ENCODE peak calls at places on chromosomes 13 and 19, in six cellular contexts. One of them, this sample, is unnamed.

GRCh38 chr19:3818918-3819317 is 32.7 kb upstream of the MATK start:
- DNase-seq in neuronal stem cell: no peak
- DNase-seq in H9: no peak
- DNase-seq in IMR-90: no peak
- DNase-seq in mesendoderm: no peak
- DNase-seq in trophoblast cell: no peak
- DNase-seq in this sample: no peak

GRCh38 chr19:35990771-35991730 is 3.9 kb upstream of the SDHAF1 start:
- DNase-seq in neuronal stem cell: no peak
- DNase-seq in H9: no peak
- DNase-seq in IMR-90: no peak
- DNase-seq in mesendoderm: no peak
- DNase-seq in trophoblast cell: no peak
- DNase-seq in this sample: no peak

GRCh38 chr13:84192125-84192524 is 309.9 kb upstream of the SLITRK1 start:
- DNase-seq in neuronal stem cell: no peak
- DNase-seq in H9: no peak
- DNase-seq in IMR-90: peak
- DNase-seq in mesendoderm: peak
- DNase-seq in trophoblast cell: peak
- DNase-seq in this sample: peak

GRCh38 chr13:99572131-99572530 is 70.9 kb downstream of the TM9SF2 start:
- DNase-seq in neuronal stem cell: no peak
- DNase-seq in H9: no peak
- DNase-seq in IMR-90: peak
- DNase-seq in mesendoderm: no peak
- DNase-seq in trophoblast cell: peak
- DNase-seq in this sample: no peak

GRCh38 chr19:29672933-29673336 is 7.7 kb downstream of the PLEKHF1 start:
- DNase-seq in neuronal stem cell: no peak
- DNase-seq in H9: no peak
- DNase-seq in IMR-90: no peak
- DNase-seq in mesendoderm: no peak
- DNase-seq in trophoblast cell: no peak
- DNase-seq in this sample: no peak

GRCh38 chr19:50492303-50493052 is 15.8 kb upstream of the GARIN5A start:
- DNase-seq in neuronal stem cell: no peak
- DNase-seq in H9: peak
- DNase-seq in IMR-90: no peak
- DNase-seq in mesendoderm: peak
- DNase-seq in trophoblast cell: no peak
- DNase-seq in this sample: peak

GRCh38 chr19:35753634-35754364 is 3.0 kb downstream of the HSPB6 start:
- DNase-seq in neuronal stem cell: no peak
- DNase-seq in H9: no peak
- DNase-seq in IMR-90: no peak
- DNase-seq in mesendoderm: no peak
- DNase-seq in trophoblast cell: no peak
- DNase-seq in this sample: no peak

GRCh38 chr19:44303976-44304568 is 753 bp downstream of the ZNF235 start:
- DNase-seq in neuronal stem cell: peak
- DNase-seq in H9: no peak
- DNase-seq in IMR-90: peak
- DNase-seq in mesendoderm: peak
- DNase-seq in trophoblast cell: no peak
- DNase-seq in this sample: peak

GRCh38 chr19:3119071-3119781 is 16.6 kb upstream of the GNA15 start:
- DNase-seq in neuronal stem cell: no peak
- DNase-seq in H9: no peak
- DNase-seq in IMR-90: no peak
- DNase-seq in mesendoderm: no peak
- DNase-seq in trophoblast cell: no peak
- DNase-seq in this sample: no peak

GRCh38 chr13:96473463-96474157 is 383.7 kb downstream of the HS6ST3 start:
- DNase-seq in neuronal stem cell: peak
- DNase-seq in H9: no peak
- DNase-seq in IMR-90: no peak
- DNase-seq in mesendoderm: peak
- DNase-seq in trophoblast cell: no peak
- DNase-seq in this sample: no peak

GRCh38 chr19:34687348-34687747 is 9.9 kb downstream of the ZNF302 start:
- DNase-seq in neuronal stem cell: no peak
- DNase-seq in H9: no peak
- DNase-seq in IMR-90: no peak
- DNase-seq in mesendoderm: no peak
- DNase-seq in trophoblast cell: no peak
- DNase-seq in this sample: no peak

GRCh38 chr19:18156841-18157464 is 4.0 kb downstream of the PIK3R2 start:
- DNase-seq in neuronal stem cell: no peak
- DNase-seq in H9: no peak
- DNase-seq in IMR-90: peak
- DNase-seq in mesendoderm: no peak
- DNase-seq in trophoblast cell: no peak
- DNase-seq in this sample: peak

GRCh38 chr13:59477011-59477410 is 686.7 kb downstream of the DIAPH3 start:
- DNase-seq in neuronal stem cell: no peak
- DNase-seq in H9: no peak
- DNase-seq in IMR-90: no peak
- DNase-seq in mesendoderm: no peak
- DNase-seq in trophoblast cell: no peak
- DNase-seq in this sample: no peak

GRCh38 chr13:30698023-30698422 is 37.3 kb upstream of the ALOX5AP start:
- DNase-seq in neuronal stem cell: no peak
- DNase-seq in H9: no peak
- DNase-seq in IMR-90: peak
- DNase-seq in mesendoderm: no peak
- DNase-seq in trophoblast cell: no peak
- DNase-seq in this sample: no peak

GRCh38 chr13:59111711-59112110 is 1052.0 kb downstream of the DIAPH3 start:
- DNase-seq in neuronal stem cell: no peak
- DNase-seq in H9: no peak
- DNase-seq in IMR-90: peak
- DNase-seq in mesendoderm: no peak
- DNase-seq in trophoblast cell: no peak
- DNase-seq in this sample: peak

GRCh38 chr19:58059003-58059671 is at the start of gene ZNF135:
- DNase-seq in neuronal stem cell: peak
- DNase-seq in H9: peak
- DNase-seq in IMR-90: peak
- DNase-seq in mesendoderm: peak
- DNase-seq in trophoblast cell: no peak
- DNase-seq in this sample: peak

GRCh38 chr13:107808388-107808787 is 406.9 kb downstream of the LIG4 start:
- DNase-seq in neuronal stem cell: no peak
- DNase-seq in H9: no peak
- DNase-seq in IMR-90: peak
- DNase-seq in mesendoderm: no peak
- DNase-seq in trophoblast cell: no peak
- DNase-seq in this sample: peak

GRCh38 chr19:3503036-3503572 is 2.6 kb upstream of the DOHH start:
- DNase-seq in neuronal stem cell: no peak
- DNase-seq in H9: no peak
- DNase-seq in IMR-90: peak
- DNase-seq in mesendoderm: no peak
- DNase-seq in trophoblast cell: no peak
- DNase-seq in this sample: peak

GRCh38 chr19:3366761-3367571 is 583 bp downstream of the NFIC start:
- DNase-seq in neuronal stem cell: no peak
- DNase-seq in H9: no peak
- DNase-seq in IMR-90: no peak
- DNase-seq in mesendoderm: peak
- DNase-seq in trophoblast cell: no peak
- DNase-seq in this sample: peak

GRCh38 chr13:44078806-44079378 is 199.2 kb downstream of the LACC1 start:
- DNase-seq in neuronal stem cell: no peak
- DNase-seq in H9: no peak
- DNase-seq in IMR-90: no peak
- DNase-seq in mesendoderm: peak
- DNase-seq in trophoblast cell: no peak
- DNase-seq in this sample: no peak

DNA sequence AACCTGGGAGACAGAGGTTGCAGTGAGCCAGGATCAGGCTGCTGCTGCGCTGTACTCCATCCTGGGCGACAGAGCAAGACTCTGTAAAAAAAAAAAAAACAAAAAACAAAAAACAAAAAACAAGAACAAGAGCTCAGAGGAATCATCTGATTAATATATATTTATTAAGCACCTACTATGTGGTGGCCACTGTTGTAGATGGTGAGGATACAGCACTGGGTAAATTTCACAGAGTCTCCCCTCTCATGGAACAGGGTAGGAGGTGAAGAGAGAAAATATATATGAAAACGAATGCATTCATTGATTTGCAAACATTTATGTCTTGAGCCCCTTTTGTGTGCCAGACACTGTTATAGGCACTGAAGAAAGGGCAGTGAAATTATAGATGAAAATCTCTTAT is 5.9 kb upstream of the SERTAD1 start:
- DNase-seq in neuronal stem cell: no peak
- DNase-seq in H9: no peak
- DNase-seq in IMR-90: no peak
- DNase-seq in mesendoderm: no peak
- DNase-seq in trophoblast cell: no peak
- DNase-seq in this sample: no peak
- H2AK5ac ChIP-seq in neuronal stem cell: no peak
- H2AK5ac ChIP-seq in H9: no peak
- H2AK5ac ChIP-seq in IMR-90: no peak
- H2AK5ac ChIP-seq in mesendoderm: no peak
- H2AK5ac ChIP-seq in trophoblast cell: no peak
- H2AK5ac ChIP-seq in this sample: peak

GRCh38 chr13:106473174-106473573 is 62.3 kb downstream of the EFNB2 start:
- DNase-seq in neuronal stem cell: no peak
- DNase-seq in H9: no peak
- DNase-seq in IMR-90: no peak
- DNase-seq in mesendoderm: peak
- DNase-seq in trophoblast cell: peak
- DNase-seq in this sample: no peak
- H2AK5ac ChIP-seq in neuronal stem cell: no peak
- H2AK5ac ChIP-seq in H9: no peak
- H2AK5ac ChIP-seq in IMR-90: peak
- H2AK5ac ChIP-seq in mesendoderm: no peak
- H2AK5ac ChIP-seq in trophoblast cell: peak
- H2AK5ac ChIP-seq in this sample: no peak

GRCh38 chr19:42366676-42367075 is 23.4 kb downstream of the CNFN start:
- DNase-seq in neuronal stem cell: no peak
- DNase-seq in H9: no peak
- DNase-seq in IMR-90: no peak
- DNase-seq in mesendoderm: no peak
- DNase-seq in trophoblast cell: no peak
- DNase-seq in this sample: no peak
- H2AK5ac ChIP-seq in neuronal stem cell: no peak
- H2AK5ac ChIP-seq in H9: no peak
- H2AK5ac ChIP-seq in IMR-90: no peak
- H2AK5ac ChIP-seq in mesendoderm: no peak
- H2AK5ac ChIP-seq in trophoblast cell: no peak
- H2AK5ac ChIP-seq in this sample: no peak

GRCh38 chr19:14054099-14054498 is 7.8 kb downstream of the PALM3 start:
- DNase-seq in neuronal stem cell: no peak
- DNase-seq in H9: no peak
- DNase-seq in IMR-90: no peak
- DNase-seq in mesendoderm: no peak
- DNase-seq in trophoblast cell: no peak
- DNase-seq in this sample: no peak

GRCh38 chr19:14054721-14055120 is 7.2 kb downstream of the PALM3 start:
- DNase-seq in neuronal stem cell: no peak
- DNase-seq in H9: no peak
- DNase-seq in IMR-90: no peak
- DNase-seq in mesendoderm: no peak
- DNase-seq in trophoblast cell: no peak
- DNase-seq in this sample: no peak

GRCh38 chr19:14055396-14055795 is 6.5 kb downstream of the PALM3 start:
- DNase-seq in neuronal stem cell: no peak
- DNase-seq in H9: no peak
- DNase-seq in IMR-90: no peak
- DNase-seq in mesendoderm: no peak
- DNase-seq in trophoblast cell: no peak
- DNase-seq in this sample: no peak

GRCh38 chr19:14056741-14057356 is 5.0 kb downstream of the PALM3 start:
- DNase-seq in neuronal stem cell: no peak
- DNase-seq in H9: peak
- DNase-seq in IMR-90: no peak
- DNase-seq in mesendoderm: peak
- DNase-seq in trophoblast cell: no peak
- DNase-seq in this sample: no peak

GRCh38 chr19:14056069-14056666 is 5.7 kb downstream of the PALM3 start:
- DNase-seq in neuronal stem cell: no peak
- DNase-seq in H9: no peak
- DNase-seq in IMR-90: no peak
- DNase-seq in mesendoderm: no peak
- DNase-seq in trophoblast cell: no peak
- DNase-seq in this sample: no peak
- H2AK5ac ChIP-seq in neuronal stem cell: peak
- H2AK5ac ChIP-seq in H9: no peak
- H2AK5ac ChIP-seq in IMR-90: no peak
- H2AK5ac ChIP-seq in mesendoderm: no peak
- H2AK5ac ChIP-seq in trophoblast cell: no peak
- H2AK5ac ChIP-seq in this sample: no peak

DNA sequence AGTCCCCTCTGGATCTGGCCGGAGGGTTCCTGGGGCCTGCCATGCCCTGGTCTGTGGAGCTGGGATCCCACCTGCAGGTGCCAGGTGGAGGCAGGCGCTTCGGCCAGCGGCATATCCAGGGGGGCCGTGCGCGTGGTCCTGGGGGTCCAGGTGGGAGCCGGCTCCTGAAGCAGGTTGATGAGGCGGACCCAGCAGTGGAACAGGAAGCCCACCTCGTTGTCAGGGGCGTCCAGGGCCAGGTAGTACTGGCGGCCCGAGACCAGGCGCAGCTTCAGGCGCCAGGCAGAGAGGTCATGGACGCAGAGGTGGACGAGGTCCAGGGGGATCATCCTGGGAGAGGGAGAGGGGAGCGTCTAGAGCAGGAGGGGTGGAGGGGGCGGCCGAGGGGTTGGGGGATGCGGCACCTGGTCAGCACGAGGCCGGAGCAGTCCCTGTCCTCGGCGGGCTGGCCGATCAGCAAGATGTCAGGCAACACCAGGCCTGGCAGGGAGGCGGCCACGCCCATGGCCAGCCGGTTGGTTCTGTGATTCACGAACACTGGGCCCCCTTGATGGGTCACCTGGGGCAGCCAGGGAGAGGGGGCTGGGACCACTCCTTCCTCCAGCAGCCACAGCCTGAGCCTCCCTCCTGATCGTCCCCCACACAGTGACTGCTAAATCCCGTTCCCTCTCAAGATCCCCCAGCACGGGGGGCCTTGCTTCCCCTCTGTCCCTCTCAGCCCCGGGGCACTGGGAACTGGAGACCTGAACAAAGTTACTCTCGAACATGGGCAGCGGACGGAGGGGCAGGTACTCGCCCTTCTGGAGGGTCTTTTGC is 678 bp downstream of the GARIN5B start:
- DNase-seq in neuronal stem cell: no peak
- DNase-seq in H9: no peak
- DNase-seq in IMR-90: no peak
- DNase-seq in mesendoderm: no peak
- DNase-seq in trophoblast cell: no peak
- DNase-seq in this sample: no peak
- H2AK5ac ChIP-seq in neuronal stem cell: peak
- H2AK5ac ChIP-seq in H9: no peak
- H2AK5ac ChIP-seq in IMR-90: no peak
- H2AK5ac ChIP-seq in mesendoderm: no peak
- H2AK5ac ChIP-seq in trophoblast cell: no peak
- H2AK5ac ChIP-seq in this sample: no peak

GRCh38 chr19:55071913-55072312 is 3.8 kb upstream of the EPS8L1 start:
- DNase-seq in neuronal stem cell: no peak
- DNase-seq in H9: no peak
- DNase-seq in IMR-90: no peak
- DNase-seq in mesendoderm: no peak
- DNase-seq in trophoblast cell: no peak
- DNase-seq in this sample: no peak
- H2AK5ac ChIP-seq in neuronal stem cell: peak
- H2AK5ac ChIP-seq in H9: no peak
- H2AK5ac ChIP-seq in IMR-90: no peak
- H2AK5ac ChIP-seq in mesendoderm: no peak
- H2AK5ac ChIP-seq in trophoblast cell: no peak
- H2AK5ac ChIP-seq in this sample: no peak

This sample was measured in mesenchymal stem cell.